ENCODE peak calls at places on chromosomes 12 and 14, in five cellular contexts. E is stimulated activated CD4-positive, alpha-beta T cell treated with anti-CD3 and anti-CD28 coated beads, Interleukin-15, amount 100 ng/mL, for 1 hour; K is LoVo; H is ureter; A is activated CD4-positive, alpha-beta T cell treated with anti-CD3 and anti-CD28 coated beads, Interleukin-2, amount 10 ng/mL, durations not matched to agents 7 days and 5 days. N is an unnamed sample.

GRCh38 chr14:81303258-81303935 is 82.6 kb upstream of the GTF2A1 start:
- DNase-seq in E (no peak), K (peak; percentile 93), H (peak; percentile 89), A (peak; percentile 30), N (peak; percentile 89)

GRCh38 chr14:68135566-68135965 is 316.0 kb downstream of the RAD51B start:
- DNase-seq in E (no peak), K (no peak), H (no peak), A (no peak), N (no peak)

GRCh38 chr12:24902521-24903304 is 46.2 kb downstream of the BCAT1 start:
- DNase-seq in E (no peak), K (no peak), H (no peak), A (peak; percentile 50), N (peak; percentile 28)

GRCh38 chr12:91931110-91931509 is 214.5 kb downstream of the BTG1 start:
- DNase-seq in E (no peak), K (peak; percentile 79), H (peak; percentile 45), A (no peak), N (peak; percentile 8)

GRCh38 chr14:90592655-90593054 is 195.8 kb downstream of the CALM1 start:
- DNase-seq in E (no peak), K (no peak), H (no peak), A (no peak), N (no peak)

GRCh38 chr14:89767861-89768268 is 186.7 kb downstream of the EFCAB11 start:
- DNase-seq in E (peak; percentile 22), K (no peak), H (no peak), A (peak; percentile 78), N (peak; percentile 34)

GRCh38 chr14:39376671-39377403 is 55.4 kb downstream of the FBXO33 start:
- DNase-seq in E (no peak), K (peak; percentile 50), H (no peak), A (no peak), N (peak; percentile 14)

GRCh38 chr14:69501362-69501964 is 16.9 kb downstream of the PLEKHD1 start:
- DNase-seq in E (no peak), K (no peak), H (no peak), A (no peak), N (peak; percentile 50)

GRCh38 chr12:98653866-98654493 is 8.9 kb downstream of the APAF1 start:
- DNase-seq in E (no peak), K (peak; percentile 59), H (no peak), A (peak; percentile 49), N (peak; percentile 59)

GRCh38 chr14:104421892-104422291 is 157.7 kb upstream of the C14orf180 start:
- DNase-seq in E (no peak), K (no peak), H (no peak), A (peak; percentile 3), N (no peak)

GRCh38 chr12:89745286-89745685 is 36.6 kb upstream of the ATP2B1 start:
- DNase-seq in E (no peak), K (no peak), H (no peak), A (no peak), N (no peak)

N was measured in hepatocyte.